ENCODE peak calls at places on chromosomes 16 and 17, in nine cellular contexts. F is suprapubic skin, X is HCT116, M is prostate gland, J is uterus, Q is sigmoid colon, G is Peyer's patch, D is body of pancreas, L is right lobe of liver. P is an unnamed sample.

GRCh38 chr17:38667099-38667786 is 7.5 kb downstream of the EPOP start:
- DNase-seq in F (peak; percentile 82), X (peak; percentile 57), M (peak; percentile 41), J (peak; percentile 58), Q (peak; percentile 81), G (peak; percentile 65), D (peak; percentile 76), L (peak; percentile 61), P (no peak)

GRCh38 chr16:85251225-85251760 is 139.0 kb upstream of the CIBAR2 start:
- DNase-seq in F (no peak), X (no peak), M (no peak), J (no peak), Q (no peak), G (no peak), D (no peak), L (no peak), P (no peak)

GRCh38 chr17:82126479-82127314 is 28.7 kb upstream of the FASN start:
- DNase-seq in F (no peak), X (no peak), M (no peak), J (no peak), Q (no peak), G (no peak), D (no peak), L (no peak), P (no peak)

GRCh38 chr16:11370084-11370931 is 25.0 kb downstream of the RMI2 start:
- DNase-seq in F (no peak), X (no peak), M (no peak), J (no peak), Q (no peak), G (no peak), D (no peak), L (peak; percentile 30), P (no peak)

GRCh38 chr16:56525154-56525720 is 5.4 kb upstream of the BBS2 start:
- DNase-seq in F (no peak), X (no peak), M (no peak), J (no peak), Q (no peak), G (no peak), D (no peak), L (no peak), P (no peak)

GRCh38 chr17:63120406-63120805 is 154.4 kb downstream of the TANC2 start:
- DNase-seq in F (no peak), X (no peak), M (no peak), J (no peak), Q (no peak), G (no peak), D (no peak), L (no peak), P (no peak)

GRCh38 chr16:27232061-27232841 is 28.9 kb downstream of the KDM8 start:
- DNase-seq in F (no peak), X (no peak), M (no peak), J (no peak), Q (peak; percentile 59), G (peak; percentile 88), D (no peak), L (no peak), P (no peak)

GRCh38 chr16:88737298-88738166 is 31.2 kb downstream of the CTU2 start:
- DNase-seq in F (peak; percentile 89), X (peak; percentile 48), M (peak; percentile 81), J (peak; percentile 66), Q (peak; percentile 89), G (peak; percentile 87), D (peak; percentile 86), L (peak; percentile 75), P (no peak)

GRCh38 chr16:81198635-81199034 is 39.9 kb upstream of the BCO1 start:
- DNase-seq in F (no peak), X (no peak), M (no peak), J (no peak), Q (no peak), G (no peak), D (no peak), L (peak; percentile 65), P (no peak)

GRCh38 chr16:83110221-83110768 is 483.5 kb downstream of the CDH13 start:
- DNase-seq in F (no peak), X (no peak), M (no peak), J (no peak), Q (no peak), G (no peak), D (no peak), L (no peak), P (no peak)

GRCh38 chr17:78498848-78499247 is 78.3 kb downstream of the DNAH17 start:
- DNase-seq in F (no peak), X (no peak), M (no peak), J (no peak), Q (no peak), G (no peak), D (no peak), L (no peak), P (no peak)

GRCh38 chr16:12611916-12612597 is 191.6 kb downstream of the CPPED1 start:
- DNase-seq in F (no peak), X (no peak), M (no peak), J (no peak), Q (no peak), G (no peak), D (no peak), L (no peak), P (no peak)

DNA sequence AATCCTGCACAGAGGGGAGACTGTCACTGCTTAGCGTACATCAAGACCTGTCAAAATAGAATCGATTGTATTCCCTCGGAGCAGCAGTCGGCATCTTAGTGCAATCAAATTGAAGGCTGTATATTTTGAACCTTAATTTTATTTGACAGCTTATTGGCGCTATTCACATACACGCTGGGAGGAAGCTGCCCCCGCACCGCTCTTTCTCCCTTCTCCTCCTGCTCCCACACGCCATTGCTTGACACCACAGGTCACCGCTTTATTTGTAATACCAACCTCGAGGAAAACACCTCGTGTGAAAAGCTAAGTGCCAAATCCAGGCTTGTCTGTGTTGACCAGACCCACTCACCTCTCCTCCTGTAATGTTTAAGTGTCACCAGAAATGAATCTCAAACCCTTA is 331.5 kb downstream of the GRIN2A start:
- DNase-seq in F (no peak), X (no peak), M (no peak), J (no peak), Q (no peak), G (no peak), D (no peak), L (no peak), P (no peak)
- H3K4me3 ChIP-seq in F (no peak overlapping the region), X (no peak overlapping the region), M (no peak overlapping the region), J (no peak overlapping the region), Q (no peak overlapping the region), G (no peak overlapping the region), D (no peak overlapping the region), L (no peak overlapping the region), P (no peak overlapping the region)

DNA sequence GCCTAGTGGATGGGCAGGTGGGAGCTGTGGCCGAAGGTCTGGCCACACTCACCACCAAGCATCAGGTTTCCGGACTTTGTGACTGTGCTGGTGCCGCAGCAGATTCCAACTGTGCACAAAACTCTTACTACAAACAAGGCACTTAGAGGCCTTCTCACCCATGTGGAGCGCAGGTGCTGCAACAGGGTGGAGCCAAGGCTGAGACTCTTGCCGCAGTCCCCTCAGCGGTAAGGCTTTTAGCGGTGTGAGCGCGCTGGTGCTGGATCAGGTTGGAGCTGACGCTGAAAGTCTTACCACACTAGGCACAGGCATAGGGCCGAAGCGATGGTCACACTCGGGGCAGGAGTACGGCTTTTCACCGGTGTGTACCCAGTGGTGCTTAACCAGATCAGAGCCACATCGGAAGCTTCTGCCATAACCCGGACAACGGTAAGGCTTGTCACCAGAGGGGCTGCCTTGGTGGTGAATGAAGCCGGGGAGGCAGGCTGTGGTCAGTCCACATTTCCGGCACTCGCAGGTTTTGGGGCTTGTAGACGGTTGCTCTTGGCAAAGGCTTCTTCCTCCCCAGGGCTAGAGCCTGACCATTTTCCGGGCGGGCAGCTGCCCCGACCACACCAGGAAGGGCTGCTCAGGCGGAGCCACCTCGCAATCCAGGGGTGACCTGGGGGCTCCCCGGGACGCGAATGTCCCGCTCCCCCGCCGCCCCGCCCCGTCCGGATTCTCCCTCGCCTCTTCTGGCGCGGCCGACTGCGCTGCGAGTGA is 1.0 kb upstream of the ARMC5 start:
- DNase-seq in F (no peak), X (no peak), M (no peak), J (no peak), Q (peak; percentile 78), G (peak; percentile 76), D (peak; percentile 64), L (peak; percentile 62), P (no peak)
- H3K27ac ChIP-seq in F (peak overlapping the region; percentile 100), X (peak overlapping the region; percentile 97), M (peak overlapping the region; percentile 98), J (peak overlapping the region; percentile 100), Q (peak overlapping the region; percentile 97), G (peak overlapping the region; percentile 98), D (peak overlapping the region; percentile 100), L (peak overlapping the region; percentile 99), P (peak overlapping the region; percentile 94)

GRCh38 chr17:75876938-75877751 is 1.2 kb downstream of the TRIM47 start:
- DNase-seq in F (peak; percentile 95), X (peak; percentile 87), M (peak; percentile 75), J (peak; percentile 98), Q (peak; percentile 98), G (peak; percentile 82), D (peak; percentile 89), L (peak; percentile 92), P (no peak)

GRCh38 chr17:75875940-75876189 is 2.5 kb downstream of the TRIM47 start:
- DNase-seq in F (no peak), X (no peak), M (peak; percentile 84), J (peak; percentile 62), Q (peak; percentile 89), G (no peak), D (no peak), L (no peak), P (no peak)

GRCh38 chr17:75876190-75876937 is 2.0 kb downstream of the TRIM47 start:
- DNase-seq in F (no peak), X (peak; percentile 84), M (no peak), J (peak; percentile 51), Q (peak; percentile 77), G (peak; percentile 82), D (peak; percentile 85), L (peak; percentile 82), P (no peak)

GRCh38 chr17:75878174-75878998 is at the start of gene TRIM47:
- DNase-seq in F (no peak), X (no peak), M (peak; percentile 46), J (peak; percentile 81), Q (peak; percentile 91), G (peak; percentile 83), D (peak; percentile 65), L (peak; percentile 81), P (no peak)

GRCh38 chr17:75877752-75878173 is 618 bp downstream of the TRIM47 start:
- DNase-seq in F (no peak), X (no peak), M (peak; percentile 58), J (peak; percentile 68), Q (peak; percentile 88), G (peak; percentile 91), D (peak; percentile 86), L (peak; percentile 76), P (no peak)
- TF ChIP-seq POLR2A in F (no peak), X (peak; percentile 13), M (no peak), J (no peak), Q (no peak), G (peak; percentile 53), D (no peak), L (no peak), P (no peak)

GRCh38 chr16:25124503-25124902 is 13.0 kb downstream of the LCMT1 start:
- DNase-seq in F (no peak), X (no peak), M (no peak), J (no peak), Q (no peak), G (no peak), D (no peak), L (no peak), P (no peak)

GRCh38 chr16:25126820-25127232 is 15.3 kb downstream of the LCMT1 start:
- DNase-seq in F (no peak), X (no peak), M (no peak), J (peak; percentile 50), Q (no peak), G (no peak), D (peak; percentile 51), L (no peak), P (no peak)

GRCh38 chr16:25118851-25119584 is 7.5 kb downstream of the LCMT1 start:
- DNase-seq in F (no peak), X (no peak), M (no peak), J (no peak), Q (no peak), G (no peak), D (no peak), L (no peak), P (no peak)

GRCh38 chr16:25121824-25122600 is 10.5 kb downstream of the LCMT1 start:
- DNase-seq in F (no peak), X (no peak), M (no peak), J (no peak), Q (no peak), G (no peak), D (no peak), L (no peak), P (no peak)
- H3K4me3 ChIP-seq in F (no peak overlapping the region), X (no peak overlapping the region), M (no peak overlapping the region), J (no peak overlapping the region), Q (no peak overlapping the region), G (no peak overlapping the region), D (no peak overlapping the region), L (no peak overlapping the region), P (no peak overlapping the region)

P was measured in vagina.